ENCODE peak calls at places on chromosomes 3 and 15, in six cellular contexts. D, C, X, K, M and R are unnamed samples.

GRCh38 chr3:164779816-164780215 is 298.5 kb downstream of the SI start:
- DNase-seq in D (peak), C (no peak), X (no peak), K (no peak), M (no peak), R (no peak)

GRCh38 chr3:192494176-192494575 is 233.2 kb downstream of the FGF12 start:
- DNase-seq in D (no peak), C (no peak), X (no peak), K (no peak), M (no peak), R (no peak)

GRCh38 chr3:64344721-64345207 is 119.5 kb upstream of the PRICKLE2 start:
- DNase-seq in D (peak), C (no peak), X (no peak), K (no peak), M (no peak), R (peak)

GRCh38 chr15:31930967-31931366 is 99.3 kb upstream of the CHRNA7 start:
- DNase-seq in D (no peak), C (no peak), X (no peak), K (no peak), M (no peak), R (no peak)

GRCh38 chr15:44193651-44194396 is 1.2 kb downstream of the FRMD5 start:
- DNase-seq in D (no peak), C (no peak), X (no peak), K (no peak), M (peak), R (peak)

GRCh38 chr3:195549931-195550519 is 6.9 kb upstream of the PPP1R2 start:
- DNase-seq in D (no peak), C (no peak), X (peak), K (peak), M (no peak), R (no peak)

GRCh38 chr3:77411990-77412389 is 372.1 kb downstream of the ROBO2 start:
- DNase-seq in D (no peak), C (no peak), X (no peak), K (no peak), M (no peak), R (no peak)

GRCh38 chr3:162034368-162034767 is 537.8 kb downstream of the OTOL1 start:
- DNase-seq in D (no peak), C (no peak), X (no peak), K (no peak), M (no peak), R (peak)

GRCh38 chr15:73009306-73010091 is 42.8 kb upstream of the NEO1 start:
- DNase-seq in D (no peak), C (no peak), X (no peak), K (no peak), M (no peak), R (no peak)

GRCh38 chr15:99409097-99409473 is 156.7 kb upstream of the MEF2A start:
- DNase-seq in D (peak), C (no peak), X (no peak), K (peak), M (peak), R (peak)

GRCh38 chr15:67050062-67050461 is 15.3 kb upstream of the SMAD3 start:
- DNase-seq in D (peak), C (no peak), X (no peak), K (no peak), M (no peak), R (peak)

GRCh38 chr15:99721104-99721778 is 12.0 kb downstream of the LYSMD4 start:
- DNase-seq in D (no peak), C (no peak), X (no peak), K (peak), M (no peak), R (no peak)

GRCh38 chr15:88704791-88705768 is 66.3 kb downstream of the ISG20 start:
- DNase-seq in D (no peak), C (no peak), X (no peak), K (no peak), M (peak), R (no peak)

GRCh38 chr3:32296251-32297204 is 58.0 kb downstream of the CMTM8 start:
- DNase-seq in D (peak), C (peak), X (no peak), K (peak), M (peak), R (peak)

GRCh38 chr15:31402511-31403056 is 75.9 kb downstream of the KLF13 start:
- DNase-seq in D (no peak), C (peak), X (no peak), K (no peak), M (peak), R (peak)

GRCh38 chr15:70236306-70237103 is 138.8 kb upstream of the TLE3 start:
- DNase-seq in D (no peak), C (no peak), X (no peak), K (no peak), M (no peak), R (peak)

GRCh38 chr15:29921130-29921601 is 98.9 kb upstream of the TJP1 start:
- DNase-seq in D (peak), C (no peak), X (no peak), K (peak), M (no peak), R (no peak)

GRCh38 chr3:20154078-20154477 is 31.9 kb downstream of the SGO1 start:
- DNase-seq in D (no peak), C (no peak), X (no peak), K (no peak), M (no peak), R (no peak)

GRCh38 chr3:41683666-41684350 is 278.1 kb downstream of the ULK4 start:
- DNase-seq in D (peak), C (no peak), X (no peak), K (peak), M (no peak), R (peak)

GRCh38 chr15:30922469-30923311 is 19.0 kb downstream of the FAN1 start:
- DNase-seq in D (peak), C (no peak), X (no peak), K (peak), M (no peak), R (peak)

GRCh38 chr3:62723636-62724217 is 151.5 kb downstream of the CADPS start:
- DNase-seq in D (no peak), C (no peak), X (no peak), K (no peak), M (peak), R (no peak)

GRCh38 chr3:39971450-39972081 is 162.2 kb downstream of the MYRIP start:
- DNase-seq in D (no peak), C (no peak), X (no peak), K (no peak), M (no peak), R (no peak)

GRCh38 chr3:13588221-13588701 is 39.3 kb downstream of the FBLN2 start:
- DNase-seq in D (no peak), C (no peak), X (no peak), K (no peak), M (no peak), R (no peak)

GRCh38 chr3:72375237-72376154 is 472.7 kb downstream of the SHQ1 start:
- DNase-seq in D (no peak), C (no peak), X (no peak), K (no peak), M (no peak), R (no peak)

GRCh38 chr3:179646177-179646576 is 6.7 kb upstream of the USP13 start:
- DNase-seq in D (no peak), C (no peak), X (no peak), K (no peak), M (no peak), R (no peak)

GRCh38 chr3:153599685-153600084 is 437.7 kb downstream of the RAP2B start:
- DNase-seq in D (peak), C (no peak), X (no peak), K (peak), M (no peak), R (peak)

GRCh38 chr3:172201136-172201989 is 162.0 kb downstream of the FNDC3B start:
- DNase-seq in D (peak), C (peak), X (no peak), K (no peak), M (peak), R (peak)

GRCh38 chr15:98969126-98969735 is 38.4 kb downstream of the PGPEP1L start:
- DNase-seq in D (no peak), C (no peak), X (no peak), K (no peak), M (no peak), R (no peak)

GRCh38 chr3:46812237-46812791 is 50.9 kb downstream of the MYL3 start:
- DNase-seq in D (peak), C (peak), X (no peak), K (no peak), M (peak), R (peak)

DNA sequence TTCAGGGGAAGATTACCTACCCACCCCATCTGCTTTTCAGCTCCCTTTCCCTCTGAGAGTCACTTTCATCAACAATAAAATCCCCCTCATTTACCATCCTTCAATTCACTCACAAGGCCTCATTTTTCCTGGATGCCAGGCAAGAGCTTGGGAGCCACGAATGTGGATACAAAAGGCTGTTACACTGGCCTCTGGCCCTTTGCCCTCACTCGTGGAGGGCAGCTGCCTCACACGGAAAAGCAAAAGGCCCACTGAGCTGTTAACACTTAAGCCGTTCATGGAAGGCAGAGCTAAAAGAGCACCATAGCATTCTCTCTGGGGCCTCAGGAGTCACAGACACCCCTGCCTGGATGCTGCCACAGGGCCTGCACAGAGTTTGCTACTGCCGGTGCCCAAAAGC is 102.4 kb upstream of the TUSC7 start:
- DNase-seq in D (no peak), C (no peak), X (no peak), K (no peak), M (no peak), R (no peak)
- TF ChIP-seq SMC3 in D (no peak), C (no peak), X (no peak), K (no peak), M (no peak), R (no peak)

DNA sequence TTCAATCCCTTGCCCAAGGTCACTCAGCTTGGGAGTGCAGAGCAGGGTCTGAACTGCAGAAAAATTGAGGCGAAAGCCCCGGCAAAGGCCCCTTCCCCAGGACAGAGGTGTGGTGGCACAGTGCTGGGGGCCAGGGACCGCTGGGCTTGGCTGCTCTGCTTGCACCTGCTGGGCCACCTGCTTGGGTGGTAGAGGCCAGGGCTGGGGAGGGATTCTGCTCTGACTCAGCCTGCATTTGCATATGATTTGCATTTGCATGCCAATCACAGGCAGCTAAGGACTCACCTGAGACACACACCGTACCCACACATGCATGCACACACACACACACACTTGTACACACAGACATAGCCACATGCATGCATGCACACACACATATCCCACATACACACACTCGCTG is 9.9 kb downstream of the GRM2 start:
- DNase-seq in D (no peak), C (no peak), X (no peak), K (no peak), M (no peak), R (no peak)
- TF ChIP-seq SMC3 in D (no peak), C (no peak), X (no peak), K (no peak), M (no peak), R (no peak)

GRCh38 chr3:69370945-69371301 is 15.0 kb downstream of the FRMD4B start:
- DNase-seq in D (no peak), C (no peak), X (no peak), K (no peak), M (no peak), R (no peak)

GRCh38 chr3:69364354-69364753 is 21.5 kb downstream of the FRMD4B start:
- DNase-seq in D (no peak), C (no peak), X (no peak), K (no peak), M (peak), R (no peak)

GRCh38 chr3:69368129-69368741 is 17.7 kb downstream of the FRMD4B start:
- DNase-seq in D (no peak), C (no peak), X (peak), K (no peak), M (no peak), R (no peak)

GRCh38 chr3:69370156-69370944 is 15.5 kb downstream of the FRMD4B start:
- DNase-seq in D (no peak), C (no peak), X (no peak), K (no peak), M (no peak), R (no peak)

GRCh38 chr3:69367586-69367985 is 18.3 kb downstream of the FRMD4B start:
- DNase-seq in D (no peak), C (no peak), X (no peak), K (no peak), M (no peak), R (no peak)
- TF ChIP-seq SMC3 in D (no peak), C (no peak), X (no peak), K (no peak), M (no peak), R (no peak)

DNA sequence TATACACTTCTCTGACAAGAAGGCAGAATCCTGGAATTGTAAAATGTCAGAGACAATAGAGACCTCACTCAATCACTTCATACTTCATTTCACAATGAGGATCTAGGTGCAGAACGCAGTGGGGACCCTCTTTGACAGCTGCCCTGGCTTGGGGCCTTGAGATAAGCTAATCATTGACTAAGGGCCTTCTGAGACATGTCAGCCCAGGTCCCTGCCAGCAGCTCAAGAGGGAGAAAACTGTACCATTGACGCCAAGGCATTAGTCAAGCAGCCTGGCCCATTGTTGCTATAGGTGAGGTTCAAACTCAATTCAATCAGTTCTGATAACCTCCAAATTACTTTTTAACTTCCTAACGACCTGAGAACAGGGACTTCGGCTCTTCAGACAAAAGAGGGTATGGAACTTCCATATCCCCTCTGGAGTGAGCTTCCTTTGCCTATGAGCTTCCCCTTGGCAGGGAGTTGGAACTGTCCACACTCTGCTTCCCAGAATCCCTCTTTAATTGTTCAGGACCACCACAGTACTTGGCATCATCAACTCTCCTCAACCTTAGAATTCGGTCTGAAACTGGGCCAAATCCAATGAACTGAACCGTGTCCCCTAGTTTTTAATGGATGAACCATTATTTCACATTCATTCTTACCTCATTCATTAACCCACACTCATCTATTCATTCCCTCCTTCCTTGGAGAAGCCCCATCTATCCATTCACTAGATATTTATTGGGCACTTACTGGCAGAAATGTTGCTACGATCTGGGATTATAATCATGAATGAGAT is 1.5 kb upstream of the CYP8B1 start:
- DNase-seq in D (no peak), C (no peak), X (no peak), K (no peak), M (no peak), R (no peak)
- TF ChIP-seq SMC3 in D (no peak), C (no peak), X (no peak), K (no peak), M (no peak), R (no peak)

DNA sequence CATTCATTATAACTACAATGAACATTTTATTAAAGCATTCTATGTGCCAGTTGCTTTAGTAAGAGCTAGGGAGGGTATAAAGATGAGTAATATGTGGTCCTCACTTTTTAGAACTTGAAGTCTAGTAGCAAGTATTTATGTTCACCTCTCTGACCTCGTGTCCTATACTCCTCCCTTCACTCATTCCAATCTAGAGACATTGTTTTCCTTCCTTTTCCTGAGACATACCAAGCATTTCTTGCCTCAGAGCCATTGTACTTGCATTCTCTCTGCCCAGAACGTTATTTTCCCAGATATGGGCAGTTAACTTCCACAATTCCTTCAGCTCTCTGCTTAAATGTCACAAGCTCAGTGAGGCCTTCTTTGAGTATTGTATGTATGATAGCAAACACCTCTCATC is 408.6 kb downstream of the PDCD6IP start:
- DNase-seq in D (peak), C (no peak), X (no peak), K (no peak), M (no peak), R (peak)
- TF ChIP-seq SMC3 in D (no peak), C (no peak), X (no peak), K (no peak), M (no peak), R (no peak)

DNA sequence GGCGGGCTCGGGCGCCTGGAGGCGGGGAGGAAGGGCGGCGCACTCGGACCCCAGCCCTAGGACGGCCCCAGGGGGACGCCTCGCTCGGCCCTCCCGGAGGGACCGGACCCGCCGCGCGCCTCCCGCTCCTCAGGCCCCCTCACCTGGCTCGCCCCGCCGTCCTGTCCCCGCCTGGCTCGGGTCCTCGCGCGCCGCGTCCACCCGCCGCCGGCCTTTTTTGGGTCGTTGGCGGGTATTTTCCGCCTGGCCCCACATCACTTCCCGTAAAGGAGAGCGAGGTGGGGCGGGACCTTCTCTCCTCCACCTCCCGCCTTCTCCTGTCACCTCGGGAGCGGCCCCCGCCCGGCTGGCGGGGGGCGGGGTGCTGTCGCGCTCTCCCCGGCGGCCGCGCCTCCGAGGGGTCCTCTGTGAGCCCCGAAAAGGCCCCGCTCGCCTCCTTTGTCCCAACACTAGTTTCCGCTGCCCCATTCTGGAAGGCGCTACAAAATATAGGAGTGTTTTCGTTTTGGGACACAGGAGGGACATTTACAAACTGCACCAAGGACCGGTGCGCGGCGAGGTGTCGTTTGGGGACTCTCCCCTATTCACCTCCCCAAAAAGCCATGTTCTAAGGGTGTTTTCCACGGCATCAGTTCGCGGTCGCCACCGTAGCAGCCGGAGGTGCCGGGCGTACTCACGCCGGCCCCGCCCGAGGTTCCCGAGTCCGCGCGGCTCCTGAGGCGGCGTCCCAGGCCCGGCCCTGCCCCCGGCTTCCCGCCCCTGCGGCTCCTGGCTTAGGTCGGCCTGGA is at the start of gene RAB27A:
- DNase-seq in D (peak), C (peak), X (no peak), K (peak), M (peak), R (peak)
- TF ChIP-seq SMC3 in D (no peak), C (no peak), X (no peak), K (no peak), M (no peak), R (no peak)

DNA sequence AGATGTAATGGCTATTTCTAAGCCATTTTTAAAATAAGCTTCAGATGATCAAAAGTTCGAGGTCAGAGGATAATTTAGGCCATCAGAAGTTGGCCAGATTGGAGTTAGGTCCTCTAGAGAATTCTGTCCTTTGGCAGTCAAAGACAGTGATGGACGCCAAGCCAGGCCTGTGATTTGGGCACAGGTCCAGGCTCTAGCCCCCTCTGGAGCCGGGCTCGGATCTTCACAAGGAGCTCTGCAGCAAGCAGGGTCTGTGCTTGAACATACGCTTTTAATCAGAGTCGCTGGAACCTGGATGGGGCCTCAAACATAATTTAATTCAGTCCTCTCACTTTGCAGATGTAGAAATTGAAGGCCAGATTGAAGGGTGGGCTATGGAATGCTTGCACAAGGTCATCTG is 151.4 kb upstream of the BCL6 start:
- DNase-seq in D (no peak), C (no peak), X (no peak), K (no peak), M (no peak), R (no peak)
- TF ChIP-seq SMC3 in D (no peak), C (no peak), X (no peak), K (no peak), M (no peak), R (no peak)

GRCh38 chr3:185744997-185745843 is 79.6 kb downstream of the IGF2BP2 start:
- DNase-seq in D (peak), C (no peak), X (peak), K (peak), M (no peak), R (peak)
- TF ChIP-seq SMC3 in D (no peak), C (no peak), X (no peak), K (no peak), M (no peak), R (no peak)